ENCODE peak calls at places on chromosomes 5 and 9, in nine cellular contexts. One of them, this sample, is unnamed.
A peak's percentile ranks its signal among the peaks of the same experiment; 100 is the strongest.

GRCh38 chr9:138115506-138115905 is 237.9 kb downstream of the CACNA1B start:
- DNase-seq in fibroblast of lung: no peak
- DNase-seq in fibroblast of mammary gland: no peak
- DNase-seq in A549: no peak
- DNase-seq in fibroblast of pulmonary artery: no peak
- DNase-seq in sigmoid colon: no peak
- DNase-seq in endothelial cell: no peak
- DNase-seq in transverse colon: no peak
- DNase-seq in CD4-positive, alpha-beta T cell: no peak
- DNase-seq in this sample: peak; percentile 34

GRCh38 chr5:80125962-80126480 is 90.9 kb downstream of the THBS4 start:
- DNase-seq in fibroblast of pulmonary artery: peak; percentile 45
- DNase-seq in transverse colon: no peak
- DNase-seq in endothelial cell: no peak
- DNase-seq in fibroblast of lung: peak; percentile 89
- DNase-seq in fibroblast of mammary gland: peak; percentile 92
- DNase-seq in CD4-positive, alpha-beta T cell: no peak
- DNase-seq in sigmoid colon: no peak
- DNase-seq in A549: no peak
- DNase-seq in this sample: no peak

GRCh38 chr5:89471556-89471955 is 588.6 kb upstream of the MEF2C start:
- DNase-seq in transverse colon: no peak
- DNase-seq in fibroblast of pulmonary artery: no peak
- DNase-seq in endothelial cell: no peak
- DNase-seq in fibroblast of lung: peak; percentile 37
- DNase-seq in A549: no peak
- DNase-seq in sigmoid colon: no peak
- DNase-seq in CD4-positive, alpha-beta T cell: no peak
- DNase-seq in fibroblast of mammary gland: peak; percentile 54
- DNase-seq in this sample: no peak

GRCh38 chr5:64869419-64869818 is 100.7 kb downstream of the CWC27 start:
- DNase-seq in A549: peak; percentile 2
- DNase-seq in transverse colon: no peak
- DNase-seq in sigmoid colon: no peak
- DNase-seq in fibroblast of mammary gland: peak; percentile 86
- DNase-seq in fibroblast of lung: peak; percentile 84
- DNase-seq in CD4-positive, alpha-beta T cell: no peak
- DNase-seq in fibroblast of pulmonary artery: peak; percentile 56
- DNase-seq in endothelial cell: no peak
- DNase-seq in this sample: no peak

GRCh38 chr9:71795097-71795807 is 26.9 kb upstream of the CEMIP2 start:
- DNase-seq in fibroblast of pulmonary artery: no peak
- DNase-seq in sigmoid colon: no peak
- DNase-seq in fibroblast of lung: no peak
- DNase-seq in transverse colon: no peak
- DNase-seq in A549: no peak
- DNase-seq in CD4-positive, alpha-beta T cell: peak; percentile 14
- DNase-seq in endothelial cell: no peak
- DNase-seq in fibroblast of mammary gland: no peak
- DNase-seq in this sample: no peak

GRCh38 chr9:72577212-72577753 is 55.9 kb downstream of the TMC1 start:
- DNase-seq in A549: peak; percentile 83
- DNase-seq in transverse colon: no peak
- DNase-seq in fibroblast of lung: peak; percentile 86
- DNase-seq in CD4-positive, alpha-beta T cell: no peak
- DNase-seq in sigmoid colon: no peak
- DNase-seq in fibroblast of mammary gland: peak; percentile 94
- DNase-seq in endothelial cell: no peak
- DNase-seq in fibroblast of pulmonary artery: peak; percentile 93
- DNase-seq in this sample: no peak

GRCh38 chr9:127897194-127897692 is 2.2 kb downstream of the ST6GALNAC6 start:
- DNase-seq in CD4-positive, alpha-beta T cell: no peak
- DNase-seq in sigmoid colon: peak; percentile 96
- DNase-seq in endothelial cell: peak; percentile 80
- DNase-seq in A549: peak; percentile 47
- DNase-seq in fibroblast of pulmonary artery: peak; percentile 89
- DNase-seq in fibroblast of mammary gland: peak; percentile 86
- DNase-seq in transverse colon: peak; percentile 74
- DNase-seq in fibroblast of lung: peak; percentile 67
- DNase-seq in this sample: peak; percentile 61

GRCh38 chr5:178120661-178121357 is 7.5 kb downstream of the N4BP3 start:
- DNase-seq in fibroblast of pulmonary artery: peak; percentile 74
- DNase-seq in fibroblast of mammary gland: peak; percentile 65
- DNase-seq in transverse colon: peak; percentile 94
- DNase-seq in fibroblast of lung: peak; percentile 46
- DNase-seq in endothelial cell: no peak
- DNase-seq in CD4-positive, alpha-beta T cell: peak; percentile 92
- DNase-seq in A549: peak; percentile 70
- DNase-seq in sigmoid colon: peak; percentile 95
- DNase-seq in this sample: peak; percentile 84

GRCh38 chr5:152532714-152533113 is 127.6 kb upstream of the NMUR2 start:
- DNase-seq in CD4-positive, alpha-beta T cell: no peak
- DNase-seq in fibroblast of lung: peak; percentile 39
- DNase-seq in sigmoid colon: no peak
- DNase-seq in A549: peak; percentile 66
- DNase-seq in fibroblast of mammary gland: peak; percentile 71
- DNase-seq in fibroblast of pulmonary artery: peak; percentile 74
- DNase-seq in endothelial cell: peak; percentile 16
- DNase-seq in transverse colon: no peak
- DNase-seq in this sample: no peak
- TF ChIP-seq CTCF in CD4-positive, alpha-beta T cell: no peak
- TF ChIP-seq CTCF in fibroblast of lung: peak; percentile 45
- TF ChIP-seq CTCF in sigmoid colon: peak; percentile 40
- TF ChIP-seq CTCF in A549: peak; percentile 67
- TF ChIP-seq CTCF in fibroblast of mammary gland: peak; percentile 56
- TF ChIP-seq CTCF in fibroblast of pulmonary artery: peak; percentile 48
- TF ChIP-seq CTCF in endothelial cell: peak; percentile 40
- TF ChIP-seq CTCF in transverse colon: peak; percentile 49
- TF ChIP-seq CTCF in this sample: peak; percentile 48

GRCh38 chr9:134210908-134211810 is 46.8 kb upstream of the RNU6ATAC start:
- DNase-seq in transverse colon: no peak
- DNase-seq in A549: no peak
- DNase-seq in endothelial cell: no peak
- DNase-seq in sigmoid colon: peak; percentile 75
- DNase-seq in fibroblast of lung: no peak
- DNase-seq in fibroblast of mammary gland: no peak
- DNase-seq in CD4-positive, alpha-beta T cell: no peak
- DNase-seq in fibroblast of pulmonary artery: no peak
- DNase-seq in this sample: no peak

GRCh38 chr9:134214395-134214765 is 50.0 kb upstream of the RNU6ATAC start:
- DNase-seq in transverse colon: no peak
- DNase-seq in fibroblast of pulmonary artery: no peak
- DNase-seq in sigmoid colon: no peak
- DNase-seq in CD4-positive, alpha-beta T cell: no peak
- DNase-seq in fibroblast of mammary gland: no peak
- DNase-seq in A549: no peak
- DNase-seq in endothelial cell: no peak
- DNase-seq in fibroblast of lung: no peak
- DNase-seq in this sample: no peak

GRCh38 chr9:134211811-134212460 is 47.6 kb upstream of the RNU6ATAC start:
- DNase-seq in fibroblast of pulmonary artery: no peak
- DNase-seq in A549: no peak
- DNase-seq in CD4-positive, alpha-beta T cell: no peak
- DNase-seq in endothelial cell: no peak
- DNase-seq in transverse colon: no peak
- DNase-seq in sigmoid colon: peak; percentile 48
- DNase-seq in fibroblast of lung: no peak
- DNase-seq in fibroblast of mammary gland: no peak
- DNase-seq in this sample: no peak

GRCh38 chr9:134213508-134214394 is 49.4 kb upstream of the RNU6ATAC start:
- DNase-seq in endothelial cell: no peak
- DNase-seq in fibroblast of mammary gland: no peak
- DNase-seq in fibroblast of pulmonary artery: no peak
- DNase-seq in fibroblast of lung: no peak
- DNase-seq in sigmoid colon: peak; percentile 46
- DNase-seq in A549: no peak
- DNase-seq in CD4-positive, alpha-beta T cell: no peak
- DNase-seq in transverse colon: no peak
- DNase-seq in this sample: no peak

GRCh38 chr9:134212809-134213507 is 48.6 kb upstream of the RNU6ATAC start:
- DNase-seq in A549: no peak
- DNase-seq in fibroblast of pulmonary artery: no peak
- DNase-seq in CD4-positive, alpha-beta T cell: no peak
- DNase-seq in transverse colon: no peak
- DNase-seq in fibroblast of lung: no peak
- DNase-seq in endothelial cell: no peak
- DNase-seq in sigmoid colon: peak; percentile 21
- DNase-seq in fibroblast of mammary gland: no peak
- DNase-seq in this sample: no peak
- TF ChIP-seq CTCF in A549: no peak
- TF ChIP-seq CTCF in fibroblast of pulmonary artery: no peak
- TF ChIP-seq CTCF in CD4-positive, alpha-beta T cell: no peak
- TF ChIP-seq CTCF in transverse colon: no peak
- TF ChIP-seq CTCF in fibroblast of lung: no peak
- TF ChIP-seq CTCF in endothelial cell: no peak
- TF ChIP-seq CTCF in sigmoid colon: no peak
- TF ChIP-seq CTCF in fibroblast of mammary gland: no peak
- TF ChIP-seq CTCF in this sample: no peak

GRCh38 chr5:135551593-135552447 is 16.1 kb upstream of the NEUROG1 start:
- DNase-seq in sigmoid colon: peak; percentile 76
- DNase-seq in fibroblast of lung: peak; percentile 55
- DNase-seq in fibroblast of pulmonary artery: peak; percentile 82
- DNase-seq in A549: peak; percentile 75
- DNase-seq in transverse colon: peak; percentile 67
- DNase-seq in CD4-positive, alpha-beta T cell: peak; percentile 33
- DNase-seq in fibroblast of mammary gland: peak; percentile 81
- DNase-seq in endothelial cell: peak; percentile 77
- DNase-seq in this sample: peak; percentile 82

GRCh38 chr5:135549413-135549812 is 13.6 kb upstream of the NEUROG1 start:
- DNase-seq in CD4-positive, alpha-beta T cell: no peak
- DNase-seq in endothelial cell: no peak
- DNase-seq in fibroblast of mammary gland: no peak
- DNase-seq in fibroblast of pulmonary artery: no peak
- DNase-seq in A549: no peak
- DNase-seq in transverse colon: no peak
- DNase-seq in sigmoid colon: no peak
- DNase-seq in fibroblast of lung: no peak
- DNase-seq in this sample: no peak

GRCh38 chr5:135555530-135555929 is 19.8 kb upstream of the NEUROG1 start:
- DNase-seq in fibroblast of pulmonary artery: no peak
- DNase-seq in CD4-positive, alpha-beta T cell: no peak
- DNase-seq in endothelial cell: no peak
- DNase-seq in fibroblast of mammary gland: no peak
- DNase-seq in sigmoid colon: no peak
- DNase-seq in A549: no peak
- DNase-seq in transverse colon: no peak
- DNase-seq in fibroblast of lung: no peak
- DNase-seq in this sample: no peak

GRCh38 chr5:135557034-135557838 is 21.5 kb upstream of the NEUROG1 start:
- DNase-seq in fibroblast of pulmonary artery: no peak
- DNase-seq in fibroblast of lung: no peak
- DNase-seq in fibroblast of mammary gland: no peak
- DNase-seq in sigmoid colon: peak; percentile 42
- DNase-seq in A549: no peak
- DNase-seq in endothelial cell: no peak
- DNase-seq in transverse colon: no peak
- DNase-seq in CD4-positive, alpha-beta T cell: no peak
- DNase-seq in this sample: no peak

GRCh38 chr5:135553688-135554462 is 18.1 kb upstream of the NEUROG1 start:
- DNase-seq in transverse colon: peak; percentile 52
- DNase-seq in fibroblast of lung: peak; percentile 23
- DNase-seq in A549: peak; percentile 62
- DNase-seq in fibroblast of pulmonary artery: peak; percentile 14
- DNase-seq in endothelial cell: peak; percentile 34
- DNase-seq in sigmoid colon: no peak
- DNase-seq in CD4-positive, alpha-beta T cell: no peak
- DNase-seq in fibroblast of mammary gland: peak; percentile 40
- DNase-seq in this sample: no peak
- TF ChIP-seq CTCF in transverse colon: peak; percentile 27
- TF ChIP-seq CTCF in fibroblast of lung: peak; percentile 33
- TF ChIP-seq CTCF in A549: peak; percentile 58
- TF ChIP-seq CTCF in fibroblast of pulmonary artery: peak; percentile 29
- TF ChIP-seq CTCF in endothelial cell: no peak
- TF ChIP-seq CTCF in sigmoid colon: no peak
- TF ChIP-seq CTCF in CD4-positive, alpha-beta T cell: no peak
- TF ChIP-seq CTCF in fibroblast of mammary gland: peak; percentile 49
- TF ChIP-seq CTCF in this sample: no peak

GRCh38 chr5:131160134-131160533 is 4.9 kb downstream of the HINT1 start:
- DNase-seq in transverse colon: no peak
- DNase-seq in A549: no peak
- DNase-seq in sigmoid colon: no peak
- DNase-seq in fibroblast of mammary gland: no peak
- DNase-seq in CD4-positive, alpha-beta T cell: no peak
- DNase-seq in fibroblast of lung: no peak
- DNase-seq in fibroblast of pulmonary artery: no peak
- DNase-seq in endothelial cell: no peak
- DNase-seq in this sample: no peak

GRCh38 chr5:131167615-131168014 is 2.6 kb upstream of the HINT1 start:
- DNase-seq in CD4-positive, alpha-beta T cell: no peak
- DNase-seq in sigmoid colon: no peak
- DNase-seq in fibroblast of mammary gland: no peak
- DNase-seq in fibroblast of lung: no peak
- DNase-seq in A549: no peak
- DNase-seq in endothelial cell: no peak
- DNase-seq in transverse colon: no peak
- DNase-seq in fibroblast of pulmonary artery: no peak
- DNase-seq in this sample: no peak

GRCh38 chr5:131164931-131165727 is at the start of gene HINT1:
- DNase-seq in endothelial cell: peak; percentile 95
- DNase-seq in fibroblast of lung: peak; percentile 80
- DNase-seq in fibroblast of pulmonary artery: peak; percentile 86
- DNase-seq in sigmoid colon: peak; percentile 94
- DNase-seq in CD4-positive, alpha-beta T cell: peak; percentile 87
- DNase-seq in fibroblast of mammary gland: peak; percentile 77
- DNase-seq in A549: peak; percentile 93
- DNase-seq in transverse colon: peak; percentile 95
- DNase-seq in this sample: peak; percentile 90

GRCh38 chr5:131163315-131164119 is 1.5 kb downstream of the HINT1 start:
- DNase-seq in transverse colon: no peak
- DNase-seq in fibroblast of pulmonary artery: peak; percentile 51
- DNase-seq in CD4-positive, alpha-beta T cell: no peak
- DNase-seq in A549: peak; percentile 16
- DNase-seq in fibroblast of mammary gland: peak; percentile 51
- DNase-seq in sigmoid colon: no peak
- DNase-seq in endothelial cell: no peak
- DNase-seq in fibroblast of lung: peak; percentile 40
- DNase-seq in this sample: no peak

DNA sequence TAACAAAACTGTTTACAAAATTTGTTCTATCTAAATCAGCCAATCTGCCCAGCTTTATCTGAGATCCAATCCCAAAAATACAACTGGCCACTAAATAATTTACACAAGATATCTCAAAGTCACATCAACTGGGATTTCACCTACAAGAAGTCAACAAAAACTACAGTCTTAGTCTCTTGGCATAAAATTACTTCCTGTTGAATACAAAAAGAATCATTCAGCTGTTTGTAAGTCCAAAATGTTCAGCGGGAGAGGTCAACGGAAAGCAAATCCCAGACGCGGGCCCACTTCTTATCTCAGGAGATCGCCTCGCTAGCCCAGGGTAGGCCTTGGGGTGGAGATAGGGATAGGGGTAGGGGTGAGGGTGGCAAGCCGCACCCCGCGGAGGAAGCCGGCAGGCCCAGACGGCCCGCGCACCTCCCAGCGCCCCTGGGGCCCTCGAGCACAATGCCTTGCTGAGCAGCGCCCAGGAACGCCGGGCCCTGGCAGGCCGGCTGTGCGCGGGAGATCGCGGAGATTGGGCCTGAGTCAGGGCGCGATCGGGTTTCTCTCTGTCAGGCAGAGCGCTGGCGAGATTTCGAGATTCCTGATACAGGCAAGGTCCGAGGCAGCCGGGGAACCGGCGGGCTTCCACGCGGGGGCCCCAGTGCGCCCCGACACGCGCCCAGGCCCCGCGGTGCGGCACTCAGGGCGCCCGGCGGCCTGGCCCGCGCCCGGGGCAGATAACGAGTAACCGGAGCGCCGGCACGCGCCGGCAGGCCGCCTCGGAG is 710 bp downstream of the HINT1 start:
- DNase-seq in fibroblast of mammary gland: peak; percentile 76
- DNase-seq in sigmoid colon: peak; percentile 86
- DNase-seq in fibroblast of pulmonary artery: peak; percentile 64
- DNase-seq in fibroblast of lung: peak; percentile 84
- DNase-seq in transverse colon: peak; percentile 73
- DNase-seq in CD4-positive, alpha-beta T cell: peak; percentile 51
- DNase-seq in endothelial cell: peak; percentile 63
- DNase-seq in A549: peak; percentile 72
- DNase-seq in this sample: peak; percentile 79
- TF ChIP-seq CTCF in fibroblast of mammary gland: no peak
- TF ChIP-seq CTCF in sigmoid colon: no peak
- TF ChIP-seq CTCF in fibroblast of pulmonary artery: no peak
- TF ChIP-seq CTCF in fibroblast of lung: no peak
- TF ChIP-seq CTCF in transverse colon: no peak
- TF ChIP-seq CTCF in CD4-positive, alpha-beta T cell: peak; percentile 24
- TF ChIP-seq CTCF in endothelial cell: no peak
- TF ChIP-seq CTCF in A549: peak; percentile 28
- TF ChIP-seq CTCF in this sample: no peak